ENCODE peak calls at places on chromosomes 16 and 17, in six cellular contexts. H is T-helper 1 cell; U is Daoy; J is coronary artery; G is CD4-positive, alpha-beta memory T cell; O is globus pallidus. S is an unnamed sample.

GRCh38 chr17:75645501-75645888 is 12.3 kb downstream of the SMIM5 start:
- DNase-seq in O (no peak), J (no peak), H (no peak), G (no peak), U (peak), S (peak)

GRCh38 chr17:6936370-6937028 is 59.4 kb upstream of the ALOX12 start:
- DNase-seq in U (no peak), G (peak), H (no peak), O (peak), J (no peak), S (no peak)

GRCh38 chr16:67393790-67394270 is 532 bp upstream of the TPPP3 start:
- DNase-seq in J (no peak), H (no peak), G (no peak), O (no peak), U (no peak), S (no peak)

GRCh38 chr17:47720754-47721533 is 12.1 kb upstream of the TBX21 start:
- DNase-seq in U (peak), O (no peak), H (peak), J (no peak), G (peak), S (no peak)

GRCh38 chr16:15055141-15056053 is 477 bp downstream of the NTAN1 start:
- DNase-seq in J (peak), U (peak), G (peak), H (no peak), O (no peak), S (no peak)

GRCh38 chr17:6444573-6445335 is 499 bp downstream of the PIMREG start:
- DNase-seq in J (no peak), O (no peak), G (no peak), H (no peak), U (no peak), S (no peak)

GRCh38 chr17:45438931-45439610 is 6.4 kb upstream of the ARHGAP27 start:
- DNase-seq in H (no peak), G (no peak), J (no peak), O (no peak), U (no peak), S (no peak)

GRCh38 chr16:57045694-57046381 is 46.5 kb upstream of the CPNE2 start:
- DNase-seq in O (peak), H (no peak), G (no peak), J (no peak), U (peak), S (peak)

GRCh38 chr17:1486802-1487695 is 5.4 kb downstream of the MYO1C start:
- DNase-seq in U (peak), J (peak), G (peak), O (no peak), H (peak), S (peak)

GRCh38 chr16:66081967-66082366 is 284.5 kb upstream of the CDH5 start:
- DNase-seq in J (no peak), H (no peak), U (peak), O (no peak), G (no peak), S (peak)

GRCh38 chr17:55571095-55571494 is 59.8 kb upstream of the SMIM36 start:
- DNase-seq in U (no peak), J (no peak), O (no peak), H (no peak), G (no peak), S (no peak)

GRCh38 chr17:64565563-64565962 is 58.8 kb downstream of the CEP95 start:
- DNase-seq in U (no peak), J (no peak), O (no peak), G (no peak), H (no peak), S (no peak)

GRCh38 chr17:78933025-78933958 is 8.1 kb upstream of the TIMP2 start:
- DNase-seq in U (peak), O (no peak), J (peak), H (no peak), G (peak), S (peak)

GRCh38 chr16:81155769-81156168 is 59.6 kb upstream of the GCSH start:
- DNase-seq in G (no peak), U (no peak), O (no peak), H (no peak), J (no peak), S (no peak)

GRCh38 chr17:12851901-12852435 is 62.7 kb downstream of the ARHGAP44 start:
- DNase-seq in G (no peak), U (no peak), H (no peak), O (no peak), J (no peak), S (no peak)

GRCh38 chr17:41530062-41531048 is 2.2 kb upstream of the KRT19 start:
- DNase-seq in H (no peak), U (peak), G (no peak), O (no peak), J (no peak), S (peak)

GRCh38 chr17:8997994-8998628 is 23.2 kb upstream of the NTN1 start:
- DNase-seq in H (peak), J (no peak), O (no peak), U (peak), G (peak), S (peak)

GRCh38 chr17:32504166-32504990 is 17.6 kb downstream of the CDK5R1 start:
- DNase-seq in U (peak), J (no peak), H (no peak), O (no peak), G (no peak), S (no peak)

GRCh38 chr17:58920773-58921172 is 165.1 kb downstream of the PPM1E start:
- DNase-seq in J (no peak), O (no peak), H (no peak), U (no peak), G (no peak), S (no peak)

GRCh38 chr16:81143921-81144471 is 47.8 kb upstream of the GCSH start:
- DNase-seq in U (peak), O (no peak), J (no peak), G (no peak), H (no peak), S (peak)

GRCh38 chr17:52271781-52272180 is 113.3 kb upstream of the CA10 start:
- DNase-seq in H (no peak), O (no peak), J (no peak), U (no peak), G (no peak), S (no peak)